ENCODE peak calls at places on chromosome 20, in four cellular contexts. H is GM12878, D is K562, Q is HepG2. W is an unnamed sample.

GRCh38 chr20:16393297-16393696 is 180.0 kb downstream of the KIF16B start:
- DNase-seq in H (no peak), D (no peak), Q (no peak), W (no peak)

GRCh38 chr20:25127761-25128537 is 46.0 kb upstream of the VSX1 start:
- DNase-seq in H (no peak), D (no peak), Q (no peak), W (no peak)

GRCh38 chr20:58650181-58650775 is 805 bp upstream of the STX16 start:
- DNase-seq in H (no peak), D (no peak), Q (no peak), W (no peak)

GRCh38 chr20:63733579-63734081 is 2.8 kb upstream of the LIME1 start:
- DNase-seq in H (no peak), D (no peak), Q (no peak), W (peak; percentile 3)

GRCh38 chr20:18645196-18645745 is 57.4 kb downstream of the DTD1 start:
- DNase-seq in H (no peak), D (no peak), Q (no peak), W (no peak)

GRCh38 chr20:10648651-10649050 is 25.1 kb downstream of the JAG1 start:
- DNase-seq in H (peak; percentile 28), D (no peak), Q (no peak), W (no peak)

GRCh38 chr20:45704969-45705637 is at the start of gene WFDC10B:
- DNase-seq in H (no peak), D (no peak), Q (no peak), W (no peak)

GRCh38 chr20:3679749-3680700 is 1.8 kb downstream of the ADAM33 start:
- DNase-seq in H (no peak), D (no peak), Q (no peak), W (no peak)

GRCh38 chr20:25031241-25031640 is 26.7 kb downstream of the ACSS1 start:
- DNase-seq in H (no peak), D (no peak), Q (no peak), W (no peak)

GRCh38 chr20:41141153-41141815 is 3.9 kb downstream of the PLCG1 start:
- DNase-seq in H (no peak), D (peak; percentile 57), Q (peak; percentile 49), W (no peak)

GRCh38 chr20:59068534-59068933 is 25.9 kb upstream of the PRELID3B start:
- DNase-seq in H (no peak), D (no peak), Q (no peak), W (no peak)

GRCh38 chr20:21390768-21391167 is 6.6 kb downstream of the NKX2-4 start:
- DNase-seq in H (no peak), D (no peak), Q (no peak), W (no peak)

GRCh38 chr20:60787264-60787663 is 464.8 kb upstream of the CDH4 start:
- DNase-seq in H (no peak), D (no peak), Q (no peak), W (no peak)

GRCh38 chr20:48202774-48203173 is 417.5 kb upstream of the SULF2 start:
- DNase-seq in H (no peak), D (no peak), Q (no peak), W (no peak)
- TF ChIP-seq FOXK2 in H (no peak), D (no peak), Q (no peak), W (no peak)

GRCh38 chr20:32368930-32369329 is 10.8 kb downstream of the ASXL1 start:
- DNase-seq in H (no peak), D (no peak), Q (no peak), W (no peak)
- TF ChIP-seq FOXK2 in H (no peak), D (no peak), Q (no peak), W (no peak)

GRCh38 chr20:36150847-36151539 is 3.5 kb upstream of the EPB41L1 start:
- DNase-seq in H (no peak), D (no peak), Q (peak; percentile 85), W (no peak)
- TF ChIP-seq FOXK2 in H (no peak), D (no peak), Q (no peak), W (no peak)

DNA sequence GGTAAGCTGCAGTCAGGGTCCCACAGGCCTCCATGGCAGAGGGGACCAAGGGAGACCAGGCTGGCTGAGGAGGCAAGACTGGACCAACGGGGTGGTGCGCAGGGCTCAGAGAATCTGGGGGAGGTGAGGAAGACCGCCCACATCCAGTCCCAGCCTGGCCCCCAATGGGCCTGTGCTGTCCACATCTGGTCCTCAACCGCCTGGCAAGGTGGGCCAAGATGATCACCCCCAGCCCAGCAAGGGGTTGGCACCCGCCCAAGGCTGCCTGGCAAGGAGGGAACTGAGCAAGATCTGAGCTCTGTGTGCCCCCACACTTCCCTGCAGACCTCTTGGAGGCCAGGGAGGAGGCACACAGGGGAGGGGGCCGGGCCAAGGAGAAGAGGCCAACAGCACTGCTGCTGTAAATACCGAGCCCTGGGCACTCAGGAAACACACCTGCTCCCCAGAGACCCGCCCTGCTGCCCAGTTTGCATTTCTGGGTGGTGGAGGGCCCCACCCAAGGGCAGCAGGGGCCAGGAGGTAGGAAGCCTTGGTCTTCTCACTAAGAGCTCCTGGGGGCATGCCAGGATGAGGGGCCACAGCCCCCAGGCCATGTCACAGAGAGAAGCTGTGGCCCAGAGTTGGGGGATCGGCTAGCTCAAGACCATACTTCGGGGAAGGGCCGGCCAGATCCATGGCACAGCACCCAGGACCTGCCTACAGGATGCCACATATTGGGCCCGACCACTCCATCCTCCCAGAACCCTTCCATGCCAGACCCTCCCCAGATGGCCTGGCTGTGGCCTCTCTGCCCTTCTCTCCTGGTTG is 109.6 kb downstream of the ASXL1 start:
- DNase-seq in H (no peak), D (no peak), Q (no peak), W (no peak)
- TF ChIP-seq FOXK2 in H (no peak), D (no peak), Q (no peak), W (no peak)

W was measured in HEK293T.